ENCODE peak calls at places on chromosomes 6 and 20, in five cellular contexts. One of them, this sample, is unnamed.
A peak's percentile ranks its signal among the peaks of the same experiment; 100 is the strongest.

GRCh38 chr6:90285611-90286381 is 10.8 kb downstream of the BACH2 start:
- DNase-seq in K562: peak; percentile 45
- DNase-seq in HepG2: peak; percentile 18
- DNase-seq in GM12878: peak; percentile 71
- DNase-seq in SK-N-SH: peak; percentile 36
- DNase-seq in this sample: peak; percentile 65

GRCh38 chr6:44576132-44576601 is 188.7 kb downstream of the CDC5L start:
- DNase-seq in K562: no peak
- DNase-seq in HepG2: no peak
- DNase-seq in GM12878: no peak
- DNase-seq in SK-N-SH: no peak
- DNase-seq in this sample: no peak

GRCh38 chr6:12245763-12246720 is 44.1 kb upstream of the EDN1 start:
- DNase-seq in K562: no peak
- DNase-seq in HepG2: no peak
- DNase-seq in GM12878: no peak
- DNase-seq in SK-N-SH: no peak
- DNase-seq in this sample: no peak

GRCh38 chr6:27500177-27500576 is 27.3 kb upstream of the ZNF184 start:
- DNase-seq in K562: no peak
- DNase-seq in HepG2: no peak
- DNase-seq in GM12878: no peak
- DNase-seq in SK-N-SH: no peak
- DNase-seq in this sample: no peak

GRCh38 chr6:125957845-125958244 is 1.3 kb downstream of the HINT3 start:
- DNase-seq in K562: peak; percentile 37
- DNase-seq in HepG2: peak; percentile 64
- DNase-seq in GM12878: no peak
- DNase-seq in SK-N-SH: no peak
- DNase-seq in this sample: peak; percentile 42

GRCh38 chr6:35120746-35121145 is 20.4 kb downstream of the TCP11 start:
- DNase-seq in K562: no peak
- DNase-seq in HepG2: no peak
- DNase-seq in GM12878: no peak
- DNase-seq in SK-N-SH: no peak
- DNase-seq in this sample: no peak

GRCh38 chr6:34414999-34415858 is 10.6 kb downstream of the RPS10 start:
- DNase-seq in K562: peak; percentile 50
- DNase-seq in HepG2: peak; percentile 99
- DNase-seq in GM12878: no peak
- DNase-seq in SK-N-SH: peak; percentile 47
- DNase-seq in this sample: peak; percentile 53

GRCh38 chr6:158978752-158979151 is 21.2 kb downstream of the RSPH3 start:
- DNase-seq in K562: no peak
- DNase-seq in HepG2: no peak
- DNase-seq in GM12878: no peak
- DNase-seq in SK-N-SH: no peak
- DNase-seq in this sample: no peak

GRCh38 chr20:24950128-24950835 is 1.2 kb downstream of the CST7 start:
- DNase-seq in K562: no peak
- DNase-seq in HepG2: no peak
- DNase-seq in GM12878: no peak
- DNase-seq in SK-N-SH: no peak
- DNase-seq in this sample: no peak

GRCh38 chr20:62305149-62305764 is 2.5 kb downstream of the ADRM1 start:
- DNase-seq in K562: peak; percentile 27
- DNase-seq in HepG2: peak; percentile 61
- DNase-seq in GM12878: no peak
- DNase-seq in SK-N-SH: no peak
- DNase-seq in this sample: no peak

GRCh38 chr6:81895511-81896185 is 143.2 kb upstream of the TENT5A start:
- DNase-seq in K562: no peak
- DNase-seq in HepG2: peak; percentile 6
- DNase-seq in GM12878: no peak
- DNase-seq in SK-N-SH: no peak
- DNase-seq in this sample: no peak

GRCh38 chr6:29081312-29081711 is 5.8 kb downstream of the OR2B3 start:
- DNase-seq in K562: no peak
- DNase-seq in HepG2: no peak
- DNase-seq in GM12878: no peak
- DNase-seq in SK-N-SH: no peak
- DNase-seq in this sample: no peak

GRCh38 chr6:29627762-29628418 is 5.1 kb downstream of the GABBR1 start:
- DNase-seq in K562: peak; percentile 97
- DNase-seq in HepG2: no peak
- DNase-seq in GM12878: no peak
- DNase-seq in SK-N-SH: peak; percentile 94
- DNase-seq in this sample: peak; percentile 62

GRCh38 chr6:109690373-109690739 is 646 bp downstream of the AK9 start:
- DNase-seq in K562: peak; percentile 69
- DNase-seq in HepG2: peak; percentile 15
- DNase-seq in GM12878: no peak
- DNase-seq in SK-N-SH: peak; percentile 62
- DNase-seq in this sample: peak; percentile 61

GRCh38 chr6:108732101-108732870 is 115.9 kb upstream of the ARMC2 start:
- DNase-seq in K562: no peak
- DNase-seq in HepG2: no peak
- DNase-seq in GM12878: no peak
- DNase-seq in SK-N-SH: no peak
- DNase-seq in this sample: no peak

GRCh38 chr6:8130399-8130798 is 28.1 kb upstream of the EEF1E1 start:
- DNase-seq in K562: no peak
- DNase-seq in HepG2: no peak
- DNase-seq in GM12878: no peak
- DNase-seq in SK-N-SH: no peak
- DNase-seq in this sample: no peak

GRCh38 chr20:51404297-51405060 is 138.0 kb downstream of the NFATC2 start:
- DNase-seq in K562: no peak
- DNase-seq in HepG2: no peak
- DNase-seq in GM12878: peak; percentile 80
- DNase-seq in SK-N-SH: no peak
- DNase-seq in this sample: no peak

GRCh38 chr6:152723398-152723797 is 25.7 kb downstream of the MYCT1 start:
- DNase-seq in K562: no peak
- DNase-seq in HepG2: no peak
- DNase-seq in GM12878: no peak
- DNase-seq in SK-N-SH: no peak
- DNase-seq in this sample: no peak

GRCh38 chr20:13236990-13237720 is 16.1 kb downstream of the ISM1 start:
- DNase-seq in K562: no peak
- DNase-seq in HepG2: no peak
- DNase-seq in GM12878: no peak
- DNase-seq in SK-N-SH: no peak
- DNase-seq in this sample: no peak

GRCh38 chr6:1336246-1336843 is 24.4 kb downstream of the FOXQ1 start:
- DNase-seq in K562: no peak
- DNase-seq in HepG2: peak; percentile 90
- DNase-seq in GM12878: no peak
- DNase-seq in SK-N-SH: no peak
- DNase-seq in this sample: no peak

GRCh38 chr6:170029416-170030283 is 261.2 kb downstream of the DLL1 start:
- DNase-seq in K562: no peak
- DNase-seq in HepG2: no peak
- DNase-seq in GM12878: no peak
- DNase-seq in SK-N-SH: no peak
- DNase-seq in this sample: no peak

GRCh38 chr6:130134594-130134993 is 88.2 kb downstream of the SAMD3 start:
- DNase-seq in K562: no peak
- DNase-seq in HepG2: no peak
- DNase-seq in GM12878: no peak
- DNase-seq in SK-N-SH: no peak
- DNase-seq in this sample: peak; percentile 9

GRCh38 chr20:40286991-40287531 is 402.0 kb downstream of the MAFB start:
- DNase-seq in K562: no peak
- DNase-seq in HepG2: no peak
- DNase-seq in GM12878: no peak
- DNase-seq in SK-N-SH: peak; percentile 80
- DNase-seq in this sample: no peak

GRCh38 chr20:44856442-44856841 is 29.1 kb upstream of the YWHAB start:
- DNase-seq in K562: no peak
- DNase-seq in HepG2: peak; percentile 73
- DNase-seq in GM12878: no peak
- DNase-seq in SK-N-SH: no peak
- DNase-seq in this sample: no peak
- TF ChIP-seq FOXM1 in K562: no peak
- TF ChIP-seq FOXM1 in HepG2: no peak
- TF ChIP-seq FOXM1 in GM12878: no peak
- TF ChIP-seq FOXM1 in SK-N-SH: no peak
- TF ChIP-seq FOXM1 in this sample: no peak

GRCh38 chr6:22752522-22752921 is 183.2 kb downstream of the HDGFL1 start:
- DNase-seq in K562: no peak
- DNase-seq in HepG2: no peak
- DNase-seq in GM12878: no peak
- DNase-seq in SK-N-SH: no peak
- DNase-seq in this sample: no peak

GRCh38 chr6:22754111-22754510 is 184.7 kb downstream of the HDGFL1 start:
- DNase-seq in K562: no peak
- DNase-seq in HepG2: no peak
- DNase-seq in GM12878: no peak
- DNase-seq in SK-N-SH: no peak
- DNase-seq in this sample: no peak

GRCh38 chr6:22755605-22756004 is 186.2 kb downstream of the HDGFL1 start:
- DNase-seq in K562: no peak
- DNase-seq in HepG2: no peak
- DNase-seq in GM12878: no peak
- DNase-seq in SK-N-SH: no peak
- DNase-seq in this sample: no peak

GRCh38 chr6:22756365-22756764 is 187.0 kb downstream of the HDGFL1 start:
- DNase-seq in K562: no peak
- DNase-seq in HepG2: no peak
- DNase-seq in GM12878: no peak
- DNase-seq in SK-N-SH: no peak
- DNase-seq in this sample: no peak
- TF ChIP-seq FOXM1 in K562: no peak
- TF ChIP-seq FOXM1 in HepG2: no peak
- TF ChIP-seq FOXM1 in GM12878: no peak
- TF ChIP-seq FOXM1 in SK-N-SH: no peak
- TF ChIP-seq FOXM1 in this sample: no peak

GRCh38 chr6:163406320-163406719 is 8.2 kb upstream of the QKI start:
- DNase-seq in K562: no peak
- DNase-seq in HepG2: no peak
- DNase-seq in GM12878: no peak
- DNase-seq in SK-N-SH: no peak
- DNase-seq in this sample: no peak

GRCh38 chr6:163406830-163407229 is 7.7 kb upstream of the QKI start:
- DNase-seq in K562: no peak
- DNase-seq in HepG2: no peak
- DNase-seq in GM12878: no peak
- DNase-seq in SK-N-SH: no peak
- DNase-seq in this sample: no peak

GRCh38 chr6:163404825-163405265 is 9.7 kb upstream of the QKI start:
- DNase-seq in K562: no peak
- DNase-seq in HepG2: peak; percentile 55
- DNase-seq in GM12878: no peak
- DNase-seq in SK-N-SH: no peak
- DNase-seq in this sample: no peak

GRCh38 chr6:163408352-163408991 is 6.0 kb upstream of the QKI start:
- DNase-seq in K562: no peak
- DNase-seq in HepG2: peak; percentile 91
- DNase-seq in GM12878: no peak
- DNase-seq in SK-N-SH: no peak
- DNase-seq in this sample: no peak

GRCh38 chr6:163405412-163406309 is 8.9 kb upstream of the QKI start:
- DNase-seq in K562: no peak
- DNase-seq in HepG2: peak; percentile 50
- DNase-seq in GM12878: no peak
- DNase-seq in SK-N-SH: peak; percentile 51
- DNase-seq in this sample: no peak
- TF ChIP-seq FOXM1 in K562: no peak
- TF ChIP-seq FOXM1 in HepG2: no peak
- TF ChIP-seq FOXM1 in GM12878: no peak
- TF ChIP-seq FOXM1 in SK-N-SH: no peak
- TF ChIP-seq FOXM1 in this sample: no peak

GRCh38 chr6:88708197-88708744 is 255.1 kb downstream of the RNGTT start:
- DNase-seq in K562: no peak
- DNase-seq in HepG2: peak; percentile 13
- DNase-seq in GM12878: no peak
- DNase-seq in SK-N-SH: no peak
- DNase-seq in this sample: no peak

GRCh38 chr6:88705601-88706000 is 257.8 kb downstream of the RNGTT start:
- DNase-seq in K562: no peak
- DNase-seq in HepG2: no peak
- DNase-seq in GM12878: peak; percentile 81
- DNase-seq in SK-N-SH: no peak
- DNase-seq in this sample: no peak

GRCh38 chr6:88709819-88710246 is 253.6 kb downstream of the RNGTT start:
- DNase-seq in K562: no peak
- DNase-seq in HepG2: peak; percentile 86
- DNase-seq in GM12878: no peak
- DNase-seq in SK-N-SH: no peak
- DNase-seq in this sample: no peak

GRCh38 chr6:88702956-88703556 is 260.4 kb downstream of the RNGTT start:
- DNase-seq in K562: no peak
- DNase-seq in HepG2: no peak
- DNase-seq in GM12878: no peak
- DNase-seq in SK-N-SH: no peak
- DNase-seq in this sample: no peak

GRCh38 chr6:88704980-88705379 is 258.4 kb downstream of the RNGTT start:
- DNase-seq in K562: peak; percentile 8
- DNase-seq in HepG2: no peak
- DNase-seq in GM12878: no peak
- DNase-seq in SK-N-SH: no peak
- DNase-seq in this sample: no peak
- TF ChIP-seq FOXM1 in K562: no peak
- TF ChIP-seq FOXM1 in HepG2: no peak
- TF ChIP-seq FOXM1 in GM12878: no peak
- TF ChIP-seq FOXM1 in SK-N-SH: no peak
- TF ChIP-seq FOXM1 in this sample: no peak

GRCh38 chr20:37886851-37887297 is 16.1 kb upstream of the VSTM2L start:
- DNase-seq in K562: peak; percentile 40
- DNase-seq in HepG2: peak; percentile 79
- DNase-seq in GM12878: peak; percentile 9
- DNase-seq in SK-N-SH: peak; percentile 48
- DNase-seq in this sample: no peak
- TF ChIP-seq FOXM1 in K562: no peak
- TF ChIP-seq FOXM1 in HepG2: no peak
- TF ChIP-seq FOXM1 in GM12878: no peak
- TF ChIP-seq FOXM1 in SK-N-SH: no peak
- TF ChIP-seq FOXM1 in this sample: no peak

GRCh38 chr20:38805502-38805957 is at the start of gene PPP1R16B:
- DNase-seq in K562: peak; percentile 83
- DNase-seq in HepG2: no peak
- DNase-seq in GM12878: no peak
- DNase-seq in SK-N-SH: peak; percentile 94
- DNase-seq in this sample: peak; percentile 79
- TF ChIP-seq FOXM1 in K562: no peak
- TF ChIP-seq FOXM1 in HepG2: no peak
- TF ChIP-seq FOXM1 in GM12878: no peak
- TF ChIP-seq FOXM1 in SK-N-SH: no peak
- TF ChIP-seq FOXM1 in this sample: no peak

This sample was measured in HEK293T.